ENCODE peak calls at places on chromosomes 3 and 15, in seven cellular contexts. L, A, W, U, R, Q and T are unnamed samples.

GRCh38 chr3:114626751-114627150 is 332.9 kb downstream of the TIGIT start:
- DNase-seq in L (no peak), A (no peak), W (no peak), U (peak), R (no peak), Q (no peak), T (no peak)

GRCh38 chr15:92808611-92809063 is 91.5 kb upstream of the CHD2 start:
- DNase-seq in L (peak), A (no peak), W (peak), U (peak), R (no peak), Q (no peak), T (no peak)

GRCh38 chr15:88255496-88256171 is 905 bp downstream of the NTRK3 start:
- DNase-seq in L (peak), A (peak), W (peak), U (peak), R (no peak), Q (no peak), T (no peak)

GRCh38 chr15:44066211-44066827 is 128.8 kb downstream of the FRMD5 start:
- DNase-seq in L (peak), A (peak), W (peak), U (no peak), R (no peak), Q (peak), T (peak)

GRCh38 chr3:12194669-12195161 is 36.0 kb upstream of the TIMP4 start:
- DNase-seq in L (no peak), A (peak), W (no peak), U (no peak), R (no peak), Q (no peak), T (peak)

GRCh38 chr3:47456984-47457383 is 18.8 kb downstream of the SCAP start:
- DNase-seq in L (no peak), A (no peak), W (no peak), U (no peak), R (no peak), Q (no peak), T (no peak)

GRCh38 chr3:189117087-189117486 is 54.7 kb upstream of the TPRG1 start:
- DNase-seq in L (no peak), A (no peak), W (no peak), U (no peak), R (no peak), Q (no peak), T (no peak)

GRCh38 chr15:95557226-95558046 is 773.1 kb upstream of the NR2F2 start:
- DNase-seq in L (no peak), A (peak), W (peak), U (peak), R (peak), Q (no peak), T (no peak)

GRCh38 chr15:67824157-67824899 is 981 bp upstream of the SKOR1 start:
- DNase-seq in L (no peak), A (no peak), W (no peak), U (no peak), R (no peak), Q (no peak), T (no peak)

GRCh38 chr15:86162676-86163075 is 83.0 kb downstream of the AGBL1 start:
- DNase-seq in L (no peak), A (no peak), W (no peak), U (no peak), R (no peak), Q (no peak), T (no peak)

GRCh38 chr3:170961616-170962400 is 53.4 kb upstream of the EIF5A2 start:
- DNase-seq in L (no peak), A (no peak), W (no peak), U (peak), R (no peak), Q (no peak), T (no peak)

GRCh38 chr3:33578325-33579180 is 138.3 kb upstream of the UBP1 start:
- DNase-seq in L (no peak), A (peak), W (no peak), U (peak), R (no peak), Q (no peak), T (no peak)

GRCh38 chr15:92663250-92663951 is 7.8 kb upstream of the FAM174B start:
- DNase-seq in L (no peak), A (no peak), W (no peak), U (no peak), R (no peak), Q (no peak), T (peak)

GRCh38 chr3:19016846-19017245 is 131.5 kb upstream of the KCNH8 start:
- DNase-seq in L (no peak), A (no peak), W (no peak), U (no peak), R (no peak), Q (no peak), T (no peak)

GRCh38 chr3:10507331-10507730 is 1.9 kb upstream of the ATP2B2 start:
- DNase-seq in L (no peak), A (no peak), W (no peak), U (no peak), R (no peak), Q (no peak), T (no peak)

GRCh38 chr3:117118604-117119003 is 409.0 kb downstream of the TUSC7 start:
- DNase-seq in L (no peak), A (no peak), W (no peak), U (peak), R (no peak), Q (no peak), T (no peak)

GRCh38 chr3:20326537-20326936 is 140.5 kb upstream of the SGO1 start:
- DNase-seq in L (no peak), A (no peak), W (no peak), U (peak), R (no peak), Q (no peak), T (no peak)

GRCh38 chr3:156421534-156421933 is 133.4 kb downstream of the SSR3 start:
- DNase-seq in L (no peak), A (no peak), W (no peak), U (no peak), R (no peak), Q (no peak), T (no peak)

GRCh38 chr3:111534701-111535100 is 7.3 kb upstream of the CD96 start:
- DNase-seq in L (no peak), A (no peak), W (no peak), U (peak), R (no peak), Q (no peak), T (no peak)

GRCh38 chr3:149368201-149368849 is 9.1 kb downstream of the TM4SF1 start:
- DNase-seq in L (no peak), A (no peak), W (no peak), U (no peak), R (no peak), Q (no peak), T (no peak)

GRCh38 chr15:55420171-55420871 is 12.0 kb downstream of the PIERCE2 start:
- DNase-seq in L (no peak), A (no peak), W (no peak), U (no peak), R (no peak), Q (no peak), T (no peak)

GRCh38 chr15:96354731-96355560 is 24.4 kb downstream of the NR2F2 start:
- DNase-seq in L (no peak), A (peak), W (peak), U (peak), R (peak), Q (no peak), T (no peak)

GRCh38 chr3:72343078-72343477 is 505.2 kb downstream of the SHQ1 start:
- DNase-seq in L (no peak), A (no peak), W (no peak), U (peak), R (peak), Q (no peak), T (no peak)

GRCh38 chr3:48516571-48516970 is 12.6 kb upstream of the SHISA5 start:
- DNase-seq in L (no peak), A (no peak), W (no peak), U (no peak), R (no peak), Q (no peak), T (no peak)

GRCh38 chr15:71203573-71204444 is 88.5 kb downstream of the THSD4 start:
- DNase-seq in L (no peak), A (no peak), W (no peak), U (peak), R (no peak), Q (no peak), T (no peak)

GRCh38 chr3:180679178-180680096 is at the start of gene CCDC39:
- DNase-seq in L (peak), A (peak), W (peak), U (peak), R (no peak), Q (peak), T (peak)

GRCh38 chr3:108021533-108021932 is 69.3 kb downstream of the CD47 start:
- DNase-seq in L (no peak), A (no peak), W (no peak), U (no peak), R (no peak), Q (no peak), T (no peak)

GRCh38 chr15:42171795-42172194 is 15.4 kb upstream of the PLA2G4F start:
- DNase-seq in L (no peak), A (no peak), W (no peak), U (no peak), R (no peak), Q (no peak), T (no peak)

GRCh38 chr15:81411056-81411455 is 37.0 kb upstream of the TMC3 start:
- DNase-seq in L (no peak), A (no peak), W (no peak), U (no peak), R (no peak), Q (no peak), T (no peak)

GRCh38 chr3:38985981-38986380 is 65.8 kb downstream of the SCN11A start:
- DNase-seq in L (no peak), A (no peak), W (no peak), U (no peak), R (no peak), Q (no peak), T (no peak)

GRCh38 chr3:197519801-197520211 is 36.0 kb downstream of the BDH1 start:
- DNase-seq in L (no peak), A (peak), W (no peak), U (no peak), R (no peak), Q (no peak), T (no peak)

GRCh38 chr3:21839592-21839991 is 88.6 kb upstream of the ZNF385D start:
- DNase-seq in L (peak), A (no peak), W (no peak), U (peak), R (peak), Q (no peak), T (no peak)

GRCh38 chr15:27767918-27768640 is 331.0 kb downstream of the OCA2 start:
- DNase-seq in L (no peak), A (no peak), W (no peak), U (no peak), R (no peak), Q (no peak), T (no peak)

GRCh38 chr3:160739079-160739478 is 17.0 kb upstream of the PPM1L start:
- DNase-seq in L (no peak), A (no peak), W (no peak), U (no peak), R (no peak), Q (no peak), T (no peak)

GRCh38 chr3:177824190-177824786 is 627.0 kb upstream of the TBL1XR1 start:
- DNase-seq in L (peak), A (peak), W (peak), U (peak), R (no peak), Q (no peak), T (no peak)

DNA sequence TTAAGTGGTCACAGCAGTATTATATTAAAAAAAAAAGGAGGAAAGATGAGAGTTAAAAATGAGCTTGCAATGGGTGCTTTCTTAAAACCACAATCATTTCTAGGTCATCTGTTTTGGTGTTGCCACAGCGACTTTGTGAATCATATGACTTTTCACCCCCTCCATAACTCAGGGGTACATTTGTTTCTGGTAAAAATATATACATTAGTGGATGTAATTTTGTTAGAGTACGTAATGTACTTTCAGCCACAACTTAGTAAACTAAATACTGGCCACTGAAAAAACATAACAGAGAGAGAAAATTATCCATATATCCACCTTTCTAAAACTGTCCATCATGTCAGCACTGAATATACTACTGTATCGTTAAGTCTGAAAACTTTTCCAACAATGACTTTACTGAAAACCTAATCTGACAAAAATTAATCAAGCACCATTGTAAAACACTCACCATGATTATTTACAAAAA is 3.4 kb downstream of the ANKRD28 start:
- DNase-seq in L (no peak), A (no peak), W (no peak), U (peak), R (no peak), Q (no peak), T (no peak)
- H3K4me3 ChIP-seq in L (no peak), A (peak), W (peak), U (peak), R (peak), Q (no peak), T (no peak)

DNA sequence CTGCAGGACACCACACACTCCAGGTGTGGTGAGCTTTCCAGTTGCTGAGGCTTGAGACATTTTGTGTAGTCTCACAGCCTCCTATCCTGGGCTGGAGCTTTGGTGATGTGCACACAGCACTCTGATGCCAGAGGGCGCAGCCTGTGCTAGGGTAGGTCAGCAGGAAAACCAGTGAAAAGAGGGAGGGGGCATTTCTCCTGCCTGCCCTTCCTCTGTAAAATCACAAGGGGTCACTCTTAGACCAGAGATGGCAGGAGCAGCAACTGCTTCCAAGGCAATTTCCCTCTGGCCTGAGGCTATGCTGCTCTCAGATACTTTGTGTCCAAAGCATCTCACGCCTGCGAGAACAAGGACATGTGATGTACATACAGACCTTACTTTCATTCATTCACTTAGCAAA is 16.5 kb upstream of the MUSTN1 start:
- DNase-seq in L (peak), A (peak), W (no peak), U (no peak), R (no peak), Q (no peak), T (peak)
- TF ChIP-seq CTCF in L (peak), A (peak), W (no peak), U (peak), R (peak), Q (peak), T (peak)

GRCh38 chr3:4749567-4750002 is 229.7 kb upstream of the BHLHE40 start:
- DNase-seq in L (no peak), A (no peak), W (no peak), U (no peak), R (no peak), Q (no peak), T (no peak)
- H3K4me3 ChIP-seq in L (no peak), A (no peak), W (no peak), U (no peak), R (no peak), Q (no peak), T (no peak)

GRCh38 chr3:31448035-31448881 is 84.5 kb upstream of the STT3B start:
- DNase-seq in L (peak), A (no peak), W (no peak), U (no peak), R (no peak), Q (no peak), T (peak)
- TF ChIP-seq CTCF in L (peak), A (peak), W (no peak), U (peak), R (peak), Q (peak), T (peak)

GRCh38 chr3:3109407-3110298 is 521 bp downstream of the IL5RA start:
- DNase-seq in L (no peak), A (no peak), W (no peak), U (no peak), R (no peak), Q (no peak), T (no peak)
- H3K4me3 ChIP-seq in L (no peak), A (no peak), W (no peak), U (no peak), R (no peak), Q (no peak), T (no peak)